ENCODE peak calls at places on chromosomes 4 and X, in seven cellular contexts. One of them, this sample, is unnamed.
A peak's percentile ranks its signal among the peaks of the same experiment; 100 is the strongest.

GRCh38 chr4:53161475-53162423 is 204.1 kb downstream of the SCFD2 start:
- DNase-seq in right atrium auricular region: no peak
- DNase-seq in heart right ventricle: no peak
- DNase-seq in body of pancreas: no peak
- DNase-seq in uterus: no peak
- DNase-seq in cardiac muscle cell: no peak
- DNase-seq in transverse colon: no peak
- DNase-seq in this sample: no peak

GRCh38 chr4:54539500-54540029 is 118.2 kb upstream of the KIT start:
- DNase-seq in right atrium auricular region: peak; percentile 65
- DNase-seq in heart right ventricle: peak; percentile 33
- DNase-seq in body of pancreas: peak; percentile 35
- DNase-seq in uterus: no peak
- DNase-seq in cardiac muscle cell: peak; percentile 51
- DNase-seq in transverse colon: peak; percentile 54
- DNase-seq in this sample: peak; percentile 60

GRCh38 chr4:40953253-40954118 is 203.7 kb downstream of the NSUN7 start:
- DNase-seq in right atrium auricular region: peak; percentile 58
- DNase-seq in heart right ventricle: peak; percentile 60
- DNase-seq in body of pancreas: no peak
- DNase-seq in uterus: no peak
- DNase-seq in cardiac muscle cell: no peak
- DNase-seq in transverse colon: no peak
- DNase-seq in this sample: no peak

GRCh38 chrX:40646489-40647306 is 663 bp downstream of the CXorf38 start:
- DNase-seq in right atrium auricular region: peak; percentile 61
- DNase-seq in heart right ventricle: peak; percentile 8
- DNase-seq in body of pancreas: peak; percentile 44
- DNase-seq in uterus: peak; percentile 28
- DNase-seq in cardiac muscle cell: peak; percentile 20
- DNase-seq in transverse colon: peak; percentile 56
- DNase-seq in this sample: peak; percentile 20

GRCh38 chr4:89344571-89344970 is 37.0 kb upstream of the GPRIN3 start:
- DNase-seq in right atrium auricular region: no peak
- DNase-seq in heart right ventricle: no peak
- DNase-seq in body of pancreas: no peak
- DNase-seq in uterus: no peak
- DNase-seq in cardiac muscle cell: peak; percentile 18
- DNase-seq in transverse colon: no peak
- DNase-seq in this sample: no peak

GRCh38 chrX:63613531-63614028 is 171.4 kb downstream of the ARHGEF9 start:
- DNase-seq in right atrium auricular region: no peak
- DNase-seq in heart right ventricle: no peak
- DNase-seq in body of pancreas: no peak
- DNase-seq in uterus: no peak
- DNase-seq in cardiac muscle cell: no peak
- DNase-seq in transverse colon: no peak
- DNase-seq in this sample: no peak

GRCh38 chrX:3184176-3184930 is 143.1 kb downstream of the ARSF start:
- DNase-seq in right atrium auricular region: no peak
- DNase-seq in heart right ventricle: no peak
- DNase-seq in body of pancreas: no peak
- DNase-seq in uterus: peak; percentile 17
- DNase-seq in cardiac muscle cell: peak; percentile 80
- DNase-seq in transverse colon: no peak
- DNase-seq in this sample: no peak

GRCh38 chr4:184273166-184274147 is 55.8 kb upstream of the ENPP6 start:
- DNase-seq in right atrium auricular region: peak; percentile 28
- DNase-seq in heart right ventricle: no peak
- DNase-seq in body of pancreas: no peak
- DNase-seq in uterus: no peak
- DNase-seq in cardiac muscle cell: no peak
- DNase-seq in transverse colon: no peak
- DNase-seq in this sample: no peak

GRCh38 chr4:187251896-187252295 is 528.2 kb upstream of the FAT1 start:
- DNase-seq in right atrium auricular region: no peak
- DNase-seq in heart right ventricle: no peak
- DNase-seq in body of pancreas: no peak
- DNase-seq in uterus: no peak
- DNase-seq in cardiac muscle cell: peak; percentile 68
- DNase-seq in transverse colon: no peak
- DNase-seq in this sample: no peak

GRCh38 chr4:35963383-35963782 is 280.9 kb downstream of the ARAP2 start:
- DNase-seq in right atrium auricular region: no peak
- DNase-seq in heart right ventricle: no peak
- DNase-seq in body of pancreas: no peak
- DNase-seq in uterus: no peak
- DNase-seq in cardiac muscle cell: no peak
- DNase-seq in transverse colon: no peak
- DNase-seq in this sample: no peak

GRCh38 chr4:13612569-13612968 is 15.0 kb downstream of the BOD1L1 start:
- DNase-seq in right atrium auricular region: no peak
- DNase-seq in heart right ventricle: no peak
- DNase-seq in body of pancreas: no peak
- DNase-seq in uterus: no peak
- DNase-seq in cardiac muscle cell: no peak
- DNase-seq in transverse colon: no peak
- DNase-seq in this sample: no peak

GRCh38 chrX:129665916-129666644 is 11.3 kb upstream of the APLN start:
- DNase-seq in right atrium auricular region: no peak
- DNase-seq in heart right ventricle: no peak
- DNase-seq in body of pancreas: no peak
- DNase-seq in uterus: no peak
- DNase-seq in cardiac muscle cell: peak; percentile 84
- DNase-seq in transverse colon: no peak
- DNase-seq in this sample: peak; percentile 14

GRCh38 chr4:41661447-41662076 is 87.0 kb downstream of the PHOX2B start:
- DNase-seq in right atrium auricular region: peak; percentile 71
- DNase-seq in heart right ventricle: peak; percentile 56
- DNase-seq in body of pancreas: peak; percentile 64
- DNase-seq in uterus: peak; percentile 24
- DNase-seq in cardiac muscle cell: peak; percentile 70
- DNase-seq in transverse colon: peak; percentile 54
- DNase-seq in this sample: peak; percentile 46

GRCh38 chr4:149765630-149766029 is 50.0 kb downstream of the IQCM start:
- DNase-seq in right atrium auricular region: no peak
- DNase-seq in heart right ventricle: no peak
- DNase-seq in body of pancreas: no peak
- DNase-seq in uterus: no peak
- DNase-seq in cardiac muscle cell: peak; percentile 10
- DNase-seq in transverse colon: no peak
- DNase-seq in this sample: no peak

GRCh38 chr4:43132010-43132582 is 239.6 kb downstream of the GRXCR1 start:
- DNase-seq in right atrium auricular region: no peak
- DNase-seq in heart right ventricle: peak; percentile 16
- DNase-seq in body of pancreas: peak; percentile 62
- DNase-seq in uterus: peak; percentile 23
- DNase-seq in cardiac muscle cell: peak; percentile 79
- DNase-seq in transverse colon: peak; percentile 31
- DNase-seq in this sample: peak; percentile 68

GRCh38 chr4:60657802-60658201 is 542.3 kb upstream of the ADGRL3 start:
- DNase-seq in right atrium auricular region: no peak
- DNase-seq in heart right ventricle: no peak
- DNase-seq in body of pancreas: no peak
- DNase-seq in uterus: no peak
- DNase-seq in cardiac muscle cell: peak; percentile 3
- DNase-seq in transverse colon: no peak
- DNase-seq in this sample: no peak

GRCh38 chr4:184994010-184994622 is 24.2 kb upstream of the HELT start:
- DNase-seq in right atrium auricular region: no peak
- DNase-seq in heart right ventricle: no peak
- DNase-seq in body of pancreas: no peak
- DNase-seq in uterus: no peak
- DNase-seq in cardiac muscle cell: no peak
- DNase-seq in transverse colon: no peak
- DNase-seq in this sample: no peak

GRCh38 chr4:94491322-94491721 is 39.6 kb downstream of the PDLIM5 start:
- DNase-seq in right atrium auricular region: no peak
- DNase-seq in heart right ventricle: no peak
- DNase-seq in body of pancreas: no peak
- DNase-seq in uterus: no peak
- DNase-seq in cardiac muscle cell: no peak
- DNase-seq in transverse colon: no peak
- DNase-seq in this sample: no peak

GRCh38 chr4:185587444-185588161 is 52.3 kb upstream of the PDLIM3 start:
- DNase-seq in right atrium auricular region: no peak
- DNase-seq in heart right ventricle: no peak
- DNase-seq in body of pancreas: no peak
- DNase-seq in uterus: no peak
- DNase-seq in cardiac muscle cell: no peak
- DNase-seq in transverse colon: peak; percentile 80
- DNase-seq in this sample: no peak

GRCh38 chr4:314296-314903 is 9.1 kb upstream of the ZNF732 start:
- DNase-seq in right atrium auricular region: no peak
- DNase-seq in heart right ventricle: no peak
- DNase-seq in body of pancreas: no peak
- DNase-seq in uterus: no peak
- DNase-seq in cardiac muscle cell: no peak
- DNase-seq in transverse colon: no peak
- DNase-seq in this sample: no peak

GRCh38 chrX:119948381-119948780 is 4.8 kb upstream of the NKAP start:
- DNase-seq in right atrium auricular region: no peak
- DNase-seq in heart right ventricle: no peak
- DNase-seq in body of pancreas: no peak
- DNase-seq in uterus: no peak
- DNase-seq in cardiac muscle cell: no peak
- DNase-seq in transverse colon: no peak
- DNase-seq in this sample: no peak
- H3K4me1 ChIP-seq in right atrium auricular region: peaks cover 6% of the 10 kb centered on the region
- H3K4me1 ChIP-seq in heart right ventricle: no peaks in the 10 kb centered on the region
- H3K4me1 ChIP-seq in body of pancreas: no peaks in the 10 kb centered on the region
- H3K4me1 ChIP-seq in uterus: no peaks in the 10 kb centered on the region
- H3K4me1 ChIP-seq in cardiac muscle cell: no peaks in the 10 kb centered on the region
- H3K4me1 ChIP-seq in transverse colon: no peaks in the 10 kb centered on the region
- H3K4me1 ChIP-seq in this sample: no peaks in the 10 kb centered on the region

GRCh38 chrX:131816551-131817136 is 206.5 kb upstream of the STK26 start:
- DNase-seq in right atrium auricular region: no peak
- DNase-seq in heart right ventricle: peak; percentile 81
- DNase-seq in body of pancreas: peak; percentile 46
- DNase-seq in uterus: peak; percentile 87
- DNase-seq in cardiac muscle cell: no peak
- DNase-seq in transverse colon: peak; percentile 87
- DNase-seq in this sample: no peak
- TF ChIP-seq CTCF in right atrium auricular region: peak; percentile 73
- TF ChIP-seq CTCF in heart right ventricle: peak; percentile 53
- TF ChIP-seq CTCF in body of pancreas: peak; percentile 8
- TF ChIP-seq CTCF in uterus: peak; percentile 48
- TF ChIP-seq CTCF in cardiac muscle cell: no peak
- TF ChIP-seq CTCF in transverse colon: peak; percentile 40
- TF ChIP-seq CTCF in this sample: no peak

DNA sequence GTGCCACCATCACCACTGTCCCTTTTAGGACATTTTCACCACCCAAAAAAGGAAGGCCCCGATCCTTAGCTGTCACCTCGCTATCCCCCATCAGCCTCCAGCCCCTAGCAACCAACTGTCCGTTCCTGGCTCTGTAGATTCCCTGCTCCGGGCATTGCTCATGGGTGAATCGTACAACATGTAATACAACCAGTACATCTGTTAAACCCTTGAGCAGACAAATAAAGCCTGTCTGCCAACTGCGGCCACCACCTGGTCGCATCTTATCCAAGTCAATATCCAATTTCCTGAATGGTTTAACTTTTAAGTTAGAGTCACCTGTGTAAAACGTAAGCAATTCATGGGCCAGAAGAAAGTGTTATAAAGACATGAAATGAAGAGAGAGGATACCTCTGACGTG is 251.9 kb downstream of the AFAP1 start:
- DNase-seq in right atrium auricular region: no peak
- DNase-seq in heart right ventricle: no peak
- DNase-seq in body of pancreas: no peak
- DNase-seq in uterus: no peak
- DNase-seq in cardiac muscle cell: no peak
- DNase-seq in transverse colon: no peak
- DNase-seq in this sample: no peak
- H3K27me3 ChIP-seq in right atrium auricular region: no peaks in the 10 kb centered on the region
- H3K27me3 ChIP-seq in heart right ventricle: no peaks in the 10 kb centered on the region
- H3K27me3 ChIP-seq in body of pancreas: no peaks in the 10 kb centered on the region
- H3K27me3 ChIP-seq in uterus: no peaks in the 10 kb centered on the region
- H3K27me3 ChIP-seq in cardiac muscle cell: no peaks in the 10 kb centered on the region
- H3K27me3 ChIP-seq in transverse colon: no peaks in the 10 kb centered on the region
- H3K27me3 ChIP-seq in this sample: no peaks in the 10 kb centered on the region

GRCh38 chrX:42944381-42944998 is 166.5 kb upstream of the PPP1R2C start:
- DNase-seq in right atrium auricular region: no peak
- DNase-seq in heart right ventricle: no peak
- DNase-seq in body of pancreas: no peak
- DNase-seq in uterus: no peak
- DNase-seq in cardiac muscle cell: no peak
- DNase-seq in transverse colon: no peak
- DNase-seq in this sample: no peak

GRCh38 chrX:42946544-42947223 is 168.7 kb upstream of the PPP1R2C start:
- DNase-seq in right atrium auricular region: no peak
- DNase-seq in heart right ventricle: no peak
- DNase-seq in body of pancreas: no peak
- DNase-seq in uterus: no peak
- DNase-seq in cardiac muscle cell: no peak
- DNase-seq in transverse colon: no peak
- DNase-seq in this sample: no peak

GRCh38 chrX:42943051-42943450 is 165.1 kb upstream of the PPP1R2C start:
- DNase-seq in right atrium auricular region: no peak
- DNase-seq in heart right ventricle: no peak
- DNase-seq in body of pancreas: no peak
- DNase-seq in uterus: no peak
- DNase-seq in cardiac muscle cell: peak; percentile 0
- DNase-seq in transverse colon: no peak
- DNase-seq in this sample: peak; percentile 13

DNA sequence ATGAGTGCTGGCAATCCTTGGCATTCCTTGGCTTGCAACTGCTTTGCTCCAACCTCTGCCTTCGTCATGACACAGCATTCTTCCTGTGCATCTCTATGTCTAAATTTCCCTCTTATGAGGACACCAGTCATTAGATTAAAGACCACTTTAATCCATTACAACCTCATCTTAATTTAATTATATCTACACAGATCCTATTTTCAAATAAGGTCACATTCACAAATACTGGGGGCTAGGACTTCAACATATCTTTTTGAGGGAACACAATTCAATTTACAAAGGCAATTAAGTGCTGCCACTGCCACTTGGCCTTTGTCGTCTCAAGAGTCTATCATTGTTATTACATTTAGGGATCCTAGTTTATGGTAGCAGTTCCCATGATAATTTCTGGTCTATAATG is 163.7 kb upstream of the PPP1R2C start:
- DNase-seq in right atrium auricular region: no peak
- DNase-seq in heart right ventricle: no peak
- DNase-seq in body of pancreas: no peak
- DNase-seq in uterus: no peak
- DNase-seq in cardiac muscle cell: no peak
- DNase-seq in transverse colon: no peak
- DNase-seq in this sample: no peak
- H3K4me1 ChIP-seq in right atrium auricular region: no peaks in the 10 kb centered on the region
- H3K4me1 ChIP-seq in heart right ventricle: no peaks in the 10 kb centered on the region
- H3K4me1 ChIP-seq in body of pancreas: no peaks in the 10 kb centered on the region
- H3K4me1 ChIP-seq in uterus: no peaks in the 10 kb centered on the region
- H3K4me1 ChIP-seq in cardiac muscle cell: no peaks in the 10 kb centered on the region
- H3K4me1 ChIP-seq in transverse colon: no peaks in the 10 kb centered on the region
- H3K4me1 ChIP-seq in this sample: peaks cover 10% of the 10 kb centered on the region